ENCODE peak calls at places on chromosome 22, in six cellular contexts. J, B, W, T, C and A are unnamed samples.

GRCh38 chr22:17926516-17926915 is 97.8 kb downstream of the MICAL3 start:
- DNase-seq in T (no peak), C (no peak), W (no peak), J (no peak), B (no peak), A (no peak)

GRCh38 chr22:31952459-31952858 is 8.1 kb downstream of the YWHAH start:
- DNase-seq in C (peak; percentile 94), W (peak; percentile 86), J (no peak), B (peak; percentile 63), T (no peak), A (peak; percentile 79)

GRCh38 chr22:29128891-29129643 is 56.2 kb downstream of the KREMEN1 start:
- DNase-seq in J (no peak), B (no peak), W (peak; percentile 42), T (no peak), C (peak; percentile 60), A (peak; percentile 91)

GRCh38 chr22:38732251-38732815 is 23.5 kb downstream of the SUN2 start:
- DNase-seq in T (no peak), C (no peak), B (no peak), W (no peak), J (no peak), A (no peak)

GRCh38 chr22:38638734-38639133 is 17.5 kb downstream of the FAM227A start:
- DNase-seq in W (no peak), T (no peak), J (no peak), B (no peak), C (peak; percentile 52), A (peak; percentile 23)

GRCh38 chr22:35643991-35644390 is 4.3 kb upstream of the APOL6 start:
- DNase-seq in B (no peak), J (no peak), C (no peak), W (no peak), T (no peak), A (no peak)

GRCh38 chr22:40033586-40034380 is 39.0 kb downstream of the FAM83F start:
- DNase-seq in J (no peak), B (no peak), W (no peak), C (no peak), T (peak; percentile 27), A (no peak)

GRCh38 chr22:47322854-47323253 is 560.4 kb downstream of the TBC1D22A start:
- DNase-seq in J (no peak), W (no peak), T (no peak), C (no peak), B (no peak), A (no peak)

GRCh38 chr22:45506961-45507360 is 4.3 kb downstream of the FBLN1 start:
- DNase-seq in C (no peak), T (no peak), W (no peak), J (no peak), B (no peak), A (no peak)

GRCh38 chr22:43110444-43110926 is at the start of gene BIK:
- DNase-seq in J (peak; percentile 15), C (no peak), W (peak; percentile 53), B (no peak), T (no peak), A (peak; percentile 52)

GRCh38 chr22:19590696-19591095 is 66.5 kb upstream of the CLDN5 start:
- DNase-seq in W (no peak), C (no peak), J (no peak), T (peak; percentile 3), B (no peak), A (no peak)

GRCh38 chr22:42960146-42960509 is 54.8 kb downstream of the PACSIN2 start:
- DNase-seq in W (no peak), J (peak; percentile 39), T (no peak), B (no peak), C (no peak), A (no peak)

GRCh38 chr22:22013559-22014284 is 31.1 kb upstream of the TOP3B start:
- DNase-seq in J (no peak), C (no peak), W (no peak), T (no peak), B (no peak), A (no peak)

GRCh38 chr22:32623943-32624342 is 149.3 kb downstream of the FBXO7 start:
- DNase-seq in J (no peak), B (no peak), T (no peak), W (peak; percentile 84), C (peak; percentile 86), A (peak; percentile 70)

GRCh38 chr22:27576815-27577564 is 224.6 kb downstream of the MN1 start:
- DNase-seq in J (no peak), B (peak; percentile 71), W (no peak), C (peak; percentile 82), T (no peak), A (peak; percentile 75)

GRCh38 chr22:30062256-30062655 is 18.0 kb upstream of the HORMAD2 start:
- DNase-seq in B (no peak), J (no peak), T (no peak), W (no peak), C (no peak), A (no peak)

GRCh38 chr22:36215976-36216375 is 14.4 kb upstream of the APOL4 start:
- DNase-seq in W (no peak), J (peak; percentile 94), B (no peak), C (peak; percentile 13), T (no peak), A (no peak)

GRCh38 chr22:19522190-19522880 is 1.9 kb downstream of the CLDN5 start:
- DNase-seq in J (peak; percentile 5), T (peak; percentile 57), B (no peak), C (no peak), W (no peak), A (no peak)

GRCh38 chr22:42431401-42432019 is 693 bp downstream of the NFAM1 start:
- DNase-seq in B (no peak), T (peak; percentile 69), J (no peak), W (no peak), C (no peak), A (no peak)

GRCh38 chr22:32618461-32619140 is 144.0 kb downstream of the FBXO7 start:
- DNase-seq in J (peak; percentile 2), B (no peak), W (no peak), T (no peak), C (no peak), A (no peak)

GRCh38 chr22:23282516-23282915 is 102.2 kb downstream of the BCR start:
- DNase-seq in T (no peak), C (no peak), J (peak; percentile 58), B (no peak), W (no peak), A (no peak)

GRCh38 chr22:31610611-31611010 is 51.4 kb downstream of the PISD start:
- DNase-seq in B (no peak), T (no peak), W (no peak), C (no peak), J (no peak), A (no peak)

GRCh38 chr22:42633013-42633412 is 7.4 kb downstream of the ATP5MGL start:
- DNase-seq in W (no peak), B (no peak), C (no peak), J (no peak), T (no peak), A (no peak)

GRCh38 chr22:46108564-46109473 is 41.5 kb upstream of the PPARA start:
- DNase-seq in B (no peak), C (peak; percentile 71), W (peak; percentile 63), J (peak; percentile 71), T (no peak), A (no peak)

GRCh38 chr22:17910561-17911311 is 113.6 kb downstream of the MICAL3 start:
- DNase-seq in T (peak; percentile 81), C (peak; percentile 90), B (peak; percentile 72), W (peak; percentile 92), J (peak; percentile 89), A (peak; percentile 95)

GRCh38 chr22:24989541-24989951 is 37.0 kb downstream of the KIAA1671 start:
- DNase-seq in C (peak; percentile 33), T (no peak), W (no peak), B (no peak), J (no peak), A (no peak)

GRCh38 chr22:24247564-24248344 is 2.9 kb upstream of the GGT5 start:
- DNase-seq in C (peak; percentile 93), W (peak; percentile 93), B (peak; percentile 60), T (peak; percentile 79), J (peak; percentile 82), A (peak; percentile 97)

GRCh38 chr22:41922940-41923594 is 3.5 kb downstream of the TNFRSF13C start:
- DNase-seq in T (no peak), J (no peak), C (no peak), W (no peak), B (no peak), A (no peak)

GRCh38 chr22:40057652-40058051 is 62.9 kb downstream of the FAM83F start:
- DNase-seq in W (no peak), B (no peak), C (no peak), J (no peak), T (no peak), A (no peak)

GRCh38 chr22:19679476-19680099 is 34.7 kb upstream of the SEPTIN5 start:
- DNase-seq in C (no peak), W (no peak), J (no peak), T (no peak), B (no peak), A (peak; percentile 2)

GRCh38 chr22:49046546-49047305 is 780.9 kb downstream of the BRD1 start:
- DNase-seq in C (no peak), T (peak; percentile 72), B (no peak), W (no peak), J (peak; percentile 75), A (no peak)

GRCh38 chr22:28222571-28222970 is 303.5 kb upstream of the PITPNB start:
- DNase-seq in T (no peak), B (no peak), W (no peak), J (no peak), C (no peak), A (no peak)

GRCh38 chr22:24543068-24543675 is 11.8 kb downstream of the GUCD1 start:
- DNase-seq in T (no peak), W (no peak), B (no peak), J (no peak), C (no peak), A (no peak)

GRCh38 chr22:20026996-20027601 is 6.2 kb downstream of the TANGO2 start:
- DNase-seq in C (no peak), J (no peak), W (no peak), B (no peak), T (no peak), A (no peak)